ENCODE peak calls at places on chromosomes 11 and 22, in six cellular contexts. N, G, D, V, B and J are unnamed samples.
A peak's percentile ranks its signal among the peaks of the same experiment; 100 is the strongest.

GRCh38 chr11:95925011-95925410 is 1.1 kb upstream of the MTMR2 start:
- DNase-seq in D (no peak), N (no peak), V (no peak), G (no peak), B (peak; percentile 70), J (peak; percentile 9)

GRCh38 chr11:126968915-126969314 is 31.7 kb downstream of the KIRREL3 start:
- DNase-seq in N (no peak), B (peak; percentile 11), D (no peak), V (peak; percentile 34), G (no peak), J (no peak)

GRCh38 chr11:10456519-10456918 is 1.5 kb downstream of the AMPD3 start:
- DNase-seq in N (no peak), D (no peak), V (no peak), G (no peak), B (no peak), J (no peak)

GRCh38 chr11:120703358-120704152 is 192.0 kb downstream of the GRIK4 start:
- DNase-seq in B (no peak), V (no peak), D (no peak), N (no peak), G (no peak), J (peak; percentile 48)

GRCh38 chr11:64536396-64536935 is 54.6 kb upstream of the SLC22A12 start:
- DNase-seq in N (no peak), D (no peak), B (peak; percentile 38), G (no peak), V (no peak), J (no peak)

GRCh38 chr11:112748713-112749481 is 212.3 kb upstream of the NCAM1 start:
- DNase-seq in B (no peak), N (peak; percentile 75), G (no peak), D (no peak), V (no peak), J (no peak)

GRCh38 chr11:115931684-115932083 is 427.5 kb upstream of the CADM1 start:
- DNase-seq in B (no peak), G (no peak), D (no peak), V (no peak), N (no peak), J (no peak)

GRCh38 chr11:131217313-131218297 is 152.8 kb upstream of the NTM start:
- DNase-seq in G (no peak), V (no peak), D (no peak), N (no peak), B (no peak), J (no peak)

GRCh38 chr11:66862559-66863037 is 5.7 kb downstream of the LRFN4 start:
- DNase-seq in V (no peak), G (no peak), D (no peak), B (no peak), N (no peak), J (no peak)

GRCh38 chr11:111694851-111695250 is 71.3 kb downstream of the PPP2R1B start:
- DNase-seq in N (no peak), D (no peak), B (peak; percentile 98), V (no peak), G (no peak), J (peak; percentile 17)

GRCh38 chr22:49964493-49965290 is 4.1 kb downstream of the PIM3 start:
- DNase-seq in V (no peak), B (no peak), N (no peak), D (peak; percentile 17), G (peak; percentile 58), J (no peak)

GRCh38 chr11:118885831-118886571 is 2.3 kb downstream of the CXCR5 start:
- DNase-seq in G (no peak), D (no peak), B (no peak), N (no peak), V (no peak), J (peak; percentile 13)

GRCh38 chr11:61885166-61885778 is 6.1 kb downstream of the FADS3 start:
- DNase-seq in V (peak; percentile 67), D (no peak), G (no peak), N (no peak), B (no peak), J (no peak)

GRCh38 chr11:18844753-18845367 is 53.3 kb upstream of the PTPN5 start:
- DNase-seq in N (no peak), D (no peak), G (no peak), V (peak; percentile 57), B (peak; percentile 30), J (peak; percentile 24)

GRCh38 chr22:26471522-26471921 is 12.1 kb downstream of the HPS4 start:
- DNase-seq in G (no peak), B (peak; percentile 98), V (no peak), N (no peak), D (no peak), J (no peak)

GRCh38 chr11:94563176-94563847 is 3.9 kb upstream of the PIWIL4 start:
- DNase-seq in G (no peak), D (no peak), V (peak; percentile 45), N (no peak), B (peak; percentile 77), J (no peak)

GRCh38 chr11:86508604-86509471 is 134.2 kb downstream of the CCDC81 start:
- DNase-seq in G (no peak), N (no peak), D (no peak), V (no peak), B (peak; percentile 50), J (no peak)

GRCh38 chr11:43574949-43575915 is 105.3 kb upstream of the HSD17B12 start:
- DNase-seq in N (no peak), G (no peak), V (peak; percentile 75), D (no peak), B (peak; percentile 58), J (peak; percentile 41)

GRCh38 chr11:90222152-90222458 is 744 bp downstream of the CHORDC1 start:
- DNase-seq in V (no peak), B (no peak), N (no peak), D (no peak), G (no peak), J (peak; percentile 43)

GRCh38 chr11:41849250-41849649 is 389.8 kb upstream of the LRRC4C start:
- DNase-seq in G (no peak), V (no peak), D (no peak), N (no peak), B (no peak), J (no peak)

GRCh38 chr11:119309953-119310681 is 6.8 kb downstream of the MCAM start:
- DNase-seq in N (no peak), G (no peak), V (no peak), B (no peak), D (no peak), J (no peak)

GRCh38 chr11:131816046-131816445 is 445.6 kb downstream of the NTM start:
- DNase-seq in D (no peak), B (no peak), N (no peak), V (no peak), G (no peak), J (no peak)

GRCh38 chr11:84671325-84672019 is 955.7 kb downstream of the DLG2 start:
- DNase-seq in V (no peak), D (peak; percentile 7), G (no peak), B (no peak), N (no peak), J (no peak)

GRCh38 chr11:102151784-102152525 is 41.7 kb downstream of the YAP1 start:
- DNase-seq in B (no peak), V (no peak), G (no peak), N (no peak), D (no peak), J (no peak)

GRCh38 chr22:40524392-40525249 is 111.9 kb downstream of the MRTFA start:
- DNase-seq in N (no peak), G (no peak), B (no peak), V (no peak), D (no peak), J (no peak)
- TF ChIP-seq CTCF in N (peak; percentile 17), G (no peak), B (peak; percentile 40), V (peak; percentile 39), D (no peak), J (peak; percentile 43)

GRCh38 chr11:12128191-12128841 is 17.9 kb downstream of the MICAL2 start:
- DNase-seq in N (no peak), G (no peak), V (no peak), D (no peak), B (no peak), J (no peak)

GRCh38 chr11:12124306-12124705 is 13.9 kb downstream of the MICAL2 start:
- DNase-seq in G (no peak), V (no peak), N (no peak), B (no peak), D (no peak), J (no peak)

GRCh38 chr11:12125609-12126149 is 15.3 kb downstream of the MICAL2 start:
- DNase-seq in B (peak; percentile 64), G (no peak), N (no peak), D (no peak), V (no peak), J (no peak)

GRCh38 chr11:12127206-12127898 is 17.0 kb downstream of the MICAL2 start:
- DNase-seq in V (no peak), B (no peak), G (no peak), N (no peak), D (no peak), J (no peak)

GRCh38 chr11:12126352-12127019 is 16.1 kb downstream of the MICAL2 start:
- DNase-seq in G (no peak), V (no peak), D (no peak), N (no peak), B (peak; percentile 92), J (no peak)
- TF ChIP-seq CTCF in G (no peak), V (peak; percentile 25), D (no peak), N (no peak), B (peak; percentile 3), J (no peak)

GRCh38 chr11:20337526-20338154 is 25.9 kb upstream of the HTATIP2 start:
- DNase-seq in B (peak; percentile 22), G (no peak), N (no peak), D (peak; percentile 13), V (peak; percentile 64), J (peak; percentile 34)
- TF ChIP-seq CTCF in B (peak; percentile 43), G (no peak), N (peak; percentile 75), D (peak; percentile 29), V (peak; percentile 53), J (peak; percentile 50)

GRCh38 chr22:17145021-17145680 is 13.9 kb downstream of the HDHD5 start:
- DNase-seq in B (no peak), N (no peak), V (no peak), D (no peak), G (no peak), J (no peak)
- TF ChIP-seq CTCF in B (no peak), N (no peak), V (no peak), D (no peak), G (no peak), J (no peak)

GRCh38 chr11:122189259-122189658 is 73.2 kb upstream of the BLID start:
- DNase-seq in N (no peak), B (peak; percentile 99), D (no peak), V (no peak), G (no peak), J (no peak)
- TF ChIP-seq CTCF in N (no peak), B (no peak), D (no peak), V (no peak), G (no peak), J (no peak)